ENCODE peak calls at places on chromosomes 13 and 19, in eight cellular contexts. S is NCI-H82, C is WTC11, E is NCI-H1105 treated with DMSO at 0.1 percent for 48 hours, R is upper lobe of right lung, A is EL, Q is mesendoderm, N is substantia nigra. D is an unnamed sample.

GRCh38 chr19:53432088-53432661 is 391 bp downstream of the ZNF761 start:
- DNase-seq in S (peak), C (peak), E (no peak), R (peak), A (peak), Q (peak), N (peak), D (no peak)

GRCh38 chr19:46697142-46697960 is 19.6 kb downstream of the PRKD2 start:
- DNase-seq in S (peak), C (peak), E (no peak), R (peak), A (peak), Q (peak), N (peak), D (no peak)

GRCh38 chr13:21466527-21466926 is 7.4 kb upstream of the ZDHHC20 start:
- DNase-seq in S (no peak), C (no peak), E (no peak), R (no peak), A (no peak), Q (no peak), N (no peak), D (no peak)

GRCh38 chr13:51249767-51250741 is 27.9 kb downstream of the FAM124A start:
- DNase-seq in S (peak), C (no peak), E (no peak), R (no peak), A (no peak), Q (no peak), N (no peak), D (no peak)

GRCh38 chr13:104017317-104017716 is 951.1 kb upstream of the SLC10A2 start:
- DNase-seq in S (no peak), C (no peak), E (no peak), R (no peak), A (no peak), Q (no peak), N (no peak), D (no peak)

GRCh38 chr13:95607363-95607762 is 37.1 kb downstream of the DZIP1 start:
- DNase-seq in S (no peak), C (no peak), E (peak), R (no peak), A (peak), Q (no peak), N (no peak), D (no peak)

GRCh38 chr13:32752997-32753606 is 166.8 kb downstream of the PDS5B start:
- DNase-seq in S (no peak), C (no peak), E (peak), R (no peak), A (no peak), Q (no peak), N (no peak), D (no peak)

GRCh38 chr19:1399745-1400144 is 1.6 kb downstream of the GAMT start:
- DNase-seq in S (no peak), C (no peak), E (no peak), R (no peak), A (no peak), Q (no peak), N (no peak), D (no peak)

GRCh38 chr13:79874396-79875360 is 393.7 kb downstream of the NDFIP2 start:
- DNase-seq in S (no peak), C (no peak), E (no peak), R (no peak), A (peak), Q (peak), N (peak), D (no peak)

GRCh38 chr13:33634526-33635111 is 183.3 kb upstream of the RFC3 start:
- DNase-seq in S (no peak), C (no peak), E (no peak), R (no peak), A (no peak), Q (no peak), N (peak), D (no peak)

GRCh38 chr19:37519890-37520289 is 13.2 kb downstream of the ZNF793 start:
- DNase-seq in S (no peak), C (no peak), E (no peak), R (no peak), A (peak), Q (peak), N (no peak), D (no peak)

GRCh38 chr19:13430790-13431582 is 75.3 kb downstream of the CACNA1A start:
- DNase-seq in S (peak), C (peak), E (no peak), R (peak), A (peak), Q (peak), N (peak), D (no peak)

GRCh38 chr19:18991050-18991449 is 42.3 kb downstream of the SUGP2 start:
- DNase-seq in S (no peak), C (no peak), E (no peak), R (no peak), A (no peak), Q (no peak), N (no peak), D (no peak)

GRCh38 chr19:18617562-18617961 is 4.9 kb downstream of the TMEM59L start:
- DNase-seq in S (no peak), C (no peak), E (no peak), R (no peak), A (no peak), Q (no peak), N (no peak), D (no peak)

GRCh38 chr13:43561081-43561480 is 225.7 kb downstream of the ENOX1 start:
- DNase-seq in S (no peak), C (no peak), E (no peak), R (no peak), A (no peak), Q (no peak), N (no peak), D (no peak)

GRCh38 chr13:34108396-34108795 is 290.4 kb downstream of the RFC3 start:
- DNase-seq in S (no peak), C (no peak), E (no peak), R (no peak), A (peak), Q (no peak), N (no peak), D (no peak)

GRCh38 chr19:57914517-57914916 is 1.9 kb downstream of the ZNF417 start:
- DNase-seq in S (no peak), C (no peak), E (no peak), R (no peak), A (no peak), Q (no peak), N (no peak), D (no peak)

GRCh38 chr19:28012361-28012760 is 1200.6 kb downstream of the UQCRFS1 start:
- DNase-seq in S (peak), C (peak), E (no peak), R (no peak), A (no peak), Q (peak), N (no peak), D (no peak)

GRCh38 chr13:29522044-29522685 is 73.3 kb downstream of the SLC7A1 start:
- DNase-seq in S (no peak), C (no peak), E (no peak), R (no peak), A (peak), Q (no peak), N (no peak), D (no peak)

GRCh38 chr19:38375748-38376147 is 1.4 kb downstream of the PSMD8 start:
- DNase-seq in S (no peak), C (no peak), E (no peak), R (no peak), A (peak), Q (no peak), N (no peak), D (no peak)

GRCh38 chr13:25171517-25172302 is at the start of gene AMER2:
- DNase-seq in S (peak), C (peak), E (peak), R (no peak), A (no peak), Q (peak), N (peak), D (no peak)

GRCh38 chr19:48491793-48492123 is 19.9 kb downstream of the LMTK3 start:
- DNase-seq in S (peak), C (peak), E (no peak), R (no peak), A (no peak), Q (peak), N (no peak), D (no peak)

GRCh38 chr19:49746206-49746958 is 16.7 kb downstream of the TSKS start:
- DNase-seq in S (peak), C (peak), E (no peak), R (peak), A (peak), Q (peak), N (peak), D (peak)